ENCODE peak calls at places on chromosomes 11 and 22, in five cellular contexts. One of them, this sample, is unnamed.

GRCh38 chr11:132075447-132075846 is 705.0 kb downstream of the NTM start:
- DNase-seq in AG10803: no peak
- DNase-seq in B cell: no peak
- DNase-seq in WTC11: no peak
- DNase-seq in GM12865: no peak
- DNase-seq in this sample: no peak

GRCh38 chr11:94129505-94130335 is 1.1 kb downstream of the PANX1 start:
- DNase-seq in AG10803: peak
- DNase-seq in WTC11: peak
- DNase-seq in B cell: peak
- DNase-seq in GM12865: peak
- DNase-seq in this sample: no peak

GRCh38 chr11:126790550-126790981 is 210.0 kb downstream of the KIRREL3 start:
- DNase-seq in B cell: no peak
- DNase-seq in AG10803: peak
- DNase-seq in WTC11: peak
- DNase-seq in GM12865: no peak
- DNase-seq in this sample: peak

GRCh38 chr11:87290304-87290922 is 252.7 kb downstream of the TMEM135 start:
- DNase-seq in B cell: peak
- DNase-seq in AG10803: peak
- DNase-seq in WTC11: no peak
- DNase-seq in GM12865: peak
- DNase-seq in this sample: peak

GRCh38 chr11:37774441-37774840 is 1176.4 kb upstream of the RAG2 start:
- DNase-seq in AG10803: no peak
- DNase-seq in GM12865: no peak
- DNase-seq in B cell: no peak
- DNase-seq in WTC11: no peak
- DNase-seq in this sample: no peak

GRCh38 chr11:12834166-12834565 is 159.9 kb downstream of the TEAD1 start:
- DNase-seq in B cell: no peak
- DNase-seq in WTC11: no peak
- DNase-seq in AG10803: no peak
- DNase-seq in GM12865: no peak
- DNase-seq in this sample: no peak

GRCh38 chr22:20237480-20238440 is 30.4 kb downstream of the RTN4R start:
- DNase-seq in B cell: peak
- DNase-seq in GM12865: no peak
- DNase-seq in WTC11: no peak
- DNase-seq in AG10803: no peak
- DNase-seq in this sample: no peak

GRCh38 chr11:68213555-68214172 is 568 bp upstream of the KMT5B start:
- DNase-seq in GM12865: peak
- DNase-seq in WTC11: peak
- DNase-seq in AG10803: peak
- DNase-seq in B cell: peak
- DNase-seq in this sample: peak

GRCh38 chr11:103889679-103890078 is 146.8 kb upstream of the DDI1 start:
- DNase-seq in WTC11: no peak
- DNase-seq in GM12865: no peak
- DNase-seq in B cell: no peak
- DNase-seq in AG10803: no peak
- DNase-seq in this sample: peak

GRCh38 chr11:111327908-111328624 is 29.7 kb downstream of the POU2AF3 start:
- DNase-seq in AG10803: no peak
- DNase-seq in B cell: no peak
- DNase-seq in GM12865: no peak
- DNase-seq in WTC11: no peak
- DNase-seq in this sample: no peak

GRCh38 chr11:117817213-117818035 is 7.1 kb downstream of the FXYD2 start:
- DNase-seq in B cell: peak
- DNase-seq in WTC11: peak
- DNase-seq in GM12865: peak
- DNase-seq in AG10803: peak
- DNase-seq in this sample: peak

GRCh38 chr11:2512431-2513407 is 67.9 kb downstream of the KCNQ1 start:
- DNase-seq in GM12865: no peak
- DNase-seq in WTC11: peak
- DNase-seq in B cell: peak
- DNase-seq in AG10803: no peak
- DNase-seq in this sample: no peak

GRCh38 chr11:70367071-70367470 is 31.3 kb upstream of the CTTN start:
- DNase-seq in GM12865: no peak
- DNase-seq in AG10803: no peak
- DNase-seq in WTC11: no peak
- DNase-seq in B cell: no peak
- DNase-seq in this sample: no peak

GRCh38 chr11:119369035-119369925 is 12.2 kb downstream of the USP2 start:
- DNase-seq in AG10803: peak
- DNase-seq in WTC11: no peak
- DNase-seq in GM12865: no peak
- DNase-seq in B cell: no peak
- DNase-seq in this sample: no peak

GRCh38 chr11:115552773-115553438 is 48.7 kb upstream of the CADM1 start:
- DNase-seq in B cell: no peak
- DNase-seq in AG10803: no peak
- DNase-seq in GM12865: no peak
- DNase-seq in WTC11: no peak
- DNase-seq in this sample: no peak

GRCh38 chr11:115333106-115333505 is 171.1 kb downstream of the CADM1 start:
- DNase-seq in AG10803: peak
- DNase-seq in B cell: no peak
- DNase-seq in WTC11: no peak
- DNase-seq in GM12865: no peak
- DNase-seq in this sample: no peak

GRCh38 chr22:36191106-36191836 is 10.3 kb downstream of the APOL4 start:
- DNase-seq in B cell: no peak
- DNase-seq in GM12865: no peak
- DNase-seq in WTC11: no peak
- DNase-seq in AG10803: peak
- DNase-seq in this sample: peak

GRCh38 chr22:28252539-28252938 is 333.5 kb upstream of the PITPNB start:
- DNase-seq in B cell: no peak
- DNase-seq in WTC11: no peak
- DNase-seq in AG10803: no peak
- DNase-seq in GM12865: no peak
- DNase-seq in this sample: no peak

GRCh38 chr11:67178421-67178820 is 59.4 kb downstream of the KDM2A start:
- DNase-seq in WTC11: no peak
- DNase-seq in B cell: no peak
- DNase-seq in AG10803: no peak
- DNase-seq in GM12865: no peak
- DNase-seq in this sample: peak

GRCh38 chr22:47444746-47445065 is 682.3 kb downstream of the TBC1D22A start:
- DNase-seq in B cell: no peak
- DNase-seq in GM12865: no peak
- DNase-seq in WTC11: no peak
- DNase-seq in AG10803: no peak
- DNase-seq in this sample: no peak

GRCh38 chr11:86740628-86741488 is 59.5 kb upstream of the PRSS23 start:
- DNase-seq in B cell: no peak
- DNase-seq in WTC11: peak
- DNase-seq in AG10803: peak
- DNase-seq in GM12865: no peak
- DNase-seq in this sample: peak

GRCh38 chr11:72548481-72548880 is 114.2 kb upstream of the CLPB start:
- DNase-seq in GM12865: no peak
- DNase-seq in WTC11: no peak
- DNase-seq in B cell: no peak
- DNase-seq in AG10803: peak
- DNase-seq in this sample: no peak

GRCh38 chr11:69744435-69744834 is 30.7 kb downstream of the FGF4 start:
- DNase-seq in AG10803: peak
- DNase-seq in B cell: no peak
- DNase-seq in GM12865: no peak
- DNase-seq in WTC11: no peak
- DNase-seq in this sample: no peak

GRCh38 chr11:125174686-125175085 is 10.1 kb downstream of the PKNOX2 start:
- DNase-seq in AG10803: no peak
- DNase-seq in WTC11: no peak
- DNase-seq in GM12865: no peak
- DNase-seq in B cell: no peak
- DNase-seq in this sample: no peak

GRCh38 chr11:64874308-64874707 is 4.1 kb downstream of the EHD1 start:
- DNase-seq in GM12865: peak
- DNase-seq in WTC11: no peak
- DNase-seq in B cell: peak
- DNase-seq in AG10803: no peak
- DNase-seq in this sample: no peak

GRCh38 chr11:65185166-65185565 is 3.4 kb downstream of the CAPN1 start:
- DNase-seq in B cell: no peak
- DNase-seq in GM12865: no peak
- DNase-seq in AG10803: no peak
- DNase-seq in WTC11: no peak
- DNase-seq in this sample: no peak

GRCh38 chr11:91261513-91261912 is 963.1 kb upstream of the FAT3 start:
- DNase-seq in AG10803: no peak
- DNase-seq in GM12865: no peak
- DNase-seq in WTC11: peak
- DNase-seq in B cell: no peak
- DNase-seq in this sample: no peak

DNA sequence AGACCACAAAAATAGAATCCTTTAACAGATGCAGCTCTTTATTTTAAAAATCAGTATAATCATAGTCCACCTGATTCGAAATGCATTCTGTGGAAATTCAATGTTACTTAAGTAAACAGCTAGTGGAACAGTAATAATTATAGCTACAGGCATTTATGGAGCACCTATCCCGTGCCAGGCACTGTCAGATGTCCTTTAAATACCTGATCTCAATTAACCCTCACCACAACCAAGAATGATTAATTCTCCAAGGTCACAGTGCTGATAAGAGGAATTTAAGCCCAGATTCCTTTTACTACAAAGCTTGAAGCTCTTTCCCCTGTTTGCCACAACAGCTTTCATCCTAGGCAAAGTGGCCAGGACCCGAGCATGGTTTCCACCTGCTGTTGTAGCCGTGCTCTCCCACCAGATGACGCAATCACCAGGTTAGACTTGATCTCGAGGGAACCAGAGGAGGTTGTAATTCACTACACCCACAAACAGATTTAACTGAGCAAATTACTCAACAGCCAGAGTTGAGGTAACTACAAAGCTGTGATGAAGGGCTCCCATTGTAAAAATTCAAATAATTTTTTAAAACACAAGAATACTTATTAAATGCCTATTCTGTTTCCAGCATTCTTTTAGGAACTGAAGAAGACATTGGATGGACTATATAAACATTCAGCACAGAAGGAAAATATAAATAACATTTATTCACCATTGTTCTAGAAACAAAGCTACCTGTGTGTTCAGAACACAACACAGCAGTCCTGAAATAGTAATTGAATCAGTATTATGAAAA is 10.3 kb downstream of the PRDM10 start:
- DNase-seq in GM12865: peak
- DNase-seq in AG10803: peak
- DNase-seq in WTC11: peak
- DNase-seq in B cell: peak
- DNase-seq in this sample: peak
- TF ChIP-seq CTCF in GM12865: peak
- TF ChIP-seq CTCF in AG10803: no peak
- TF ChIP-seq CTCF in WTC11: no peak
- TF ChIP-seq CTCF in B cell: peak
- TF ChIP-seq CTCF in this sample: peak

GRCh38 chr11:17770917-17771316 is 36.3 kb downstream of the KCNC1 start:
- DNase-seq in B cell: no peak
- DNase-seq in GM12865: no peak
- DNase-seq in WTC11: no peak
- DNase-seq in AG10803: no peak
- DNase-seq in this sample: peak
- TF ChIP-seq CTCF in B cell: no peak
- TF ChIP-seq CTCF in GM12865: no peak
- TF ChIP-seq CTCF in WTC11: no peak
- TF ChIP-seq CTCF in AG10803: peak
- TF ChIP-seq CTCF in this sample: peak

DNA sequence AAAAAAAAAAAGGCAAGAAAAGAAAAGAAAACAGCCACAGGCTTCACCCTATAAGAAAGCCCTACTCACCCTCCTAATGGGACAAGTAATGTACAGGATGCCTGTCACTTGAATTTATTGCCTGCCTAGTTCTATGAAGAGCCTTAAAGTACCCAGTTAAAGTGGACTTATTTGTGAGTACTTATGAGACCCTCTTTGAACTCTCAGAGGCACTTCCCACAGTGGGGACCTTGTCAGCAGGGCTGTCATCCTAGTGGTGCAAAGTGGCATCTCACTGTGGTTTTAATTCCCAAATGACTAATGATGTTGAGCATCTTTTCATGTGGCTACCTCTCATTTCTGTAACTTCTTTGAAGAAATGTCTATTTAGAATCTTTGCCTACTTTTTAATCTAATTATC is 41.8 kb upstream of the BARX2 start:
- DNase-seq in WTC11: no peak
- DNase-seq in B cell: no peak
- DNase-seq in GM12865: no peak
- DNase-seq in AG10803: no peak
- DNase-seq in this sample: no peak
- TF ChIP-seq CTCF in WTC11: no peak
- TF ChIP-seq CTCF in B cell: no peak
- TF ChIP-seq CTCF in GM12865: no peak
- TF ChIP-seq CTCF in AG10803: peak
- TF ChIP-seq CTCF in this sample: peak

GRCh38 chr11:59281177-59281576 is 68.5 kb upstream of the MPEG1 start:
- DNase-seq in B cell: no peak
- DNase-seq in AG10803: no peak
- DNase-seq in GM12865: no peak
- DNase-seq in WTC11: no peak
- DNase-seq in this sample: no peak
- TF ChIP-seq CTCF in B cell: no peak
- TF ChIP-seq CTCF in AG10803: no peak
- TF ChIP-seq CTCF in GM12865: no peak
- TF ChIP-seq CTCF in WTC11: no peak
- TF ChIP-seq CTCF in this sample: no peak

GRCh38 chr11:96794152-96794551 is 404.3 kb downstream of the JRKL start:
- DNase-seq in WTC11: no peak
- DNase-seq in AG10803: no peak
- DNase-seq in GM12865: peak
- DNase-seq in B cell: no peak
- DNase-seq in this sample: no peak
- TF ChIP-seq CTCF in WTC11: no peak
- TF ChIP-seq CTCF in AG10803: no peak
- TF ChIP-seq CTCF in GM12865: no peak
- TF ChIP-seq CTCF in B cell: no peak
- TF ChIP-seq CTCF in this sample: peak

GRCh38 chr22:45206233-45206632 is 34.5 kb downstream of the KIAA0930 start:
- DNase-seq in AG10803: no peak
- DNase-seq in GM12865: no peak
- DNase-seq in B cell: no peak
- DNase-seq in WTC11: no peak
- DNase-seq in this sample: no peak
- TF ChIP-seq CTCF in AG10803: no peak
- TF ChIP-seq CTCF in GM12865: no peak
- TF ChIP-seq CTCF in B cell: no peak
- TF ChIP-seq CTCF in WTC11: no peak
- TF ChIP-seq CTCF in this sample: no peak

GRCh38 chr22:30421695-30422480 is 3.7 kb upstream of the MTFP1 start:
- DNase-seq in AG10803: no peak
- DNase-seq in WTC11: no peak
- DNase-seq in GM12865: no peak
- DNase-seq in B cell: no peak
- DNase-seq in this sample: no peak
- TF ChIP-seq CTCF in AG10803: no peak
- TF ChIP-seq CTCF in WTC11: no peak
- TF ChIP-seq CTCF in GM12865: no peak
- TF ChIP-seq CTCF in B cell: no peak
- TF ChIP-seq CTCF in this sample: no peak

GRCh38 chr11:8794677-8795103 is 112.1 kb downstream of the RPL27A start:
- DNase-seq in AG10803: no peak
- DNase-seq in B cell: no peak
- DNase-seq in GM12865: no peak
- DNase-seq in WTC11: no peak
- DNase-seq in this sample: no peak
- TF ChIP-seq CTCF in AG10803: peak
- TF ChIP-seq CTCF in B cell: no peak
- TF ChIP-seq CTCF in GM12865: peak
- TF ChIP-seq CTCF in WTC11: peak
- TF ChIP-seq CTCF in this sample: peak

This sample was measured in HFFc6.